ENCODE peak calls at places on chromosomes 11 and 22, in eight cellular contexts. B is stimulated activated CD4-positive, alpha-beta T cell treated with anti-CD3 and anti-CD28 coated beads, Interleukin-2, amount 100 ng/mL, for 24 hours; E is NCI-H2171; U is endothelial cell; I is left cardiac atrium; N is activated CD4-positive, alpha-beta T cell treated with anti-CD3 and anti-CD28 coated beads, Interleukin-2, amount 50 U/mL, for 48 hours; F is A549; X is DMS153. P is an unnamed sample.

GRCh38 chr11:14644396-14645246 is 1.0 kb downstream of the PDE3B start:
- DNase-seq in X (no peak), E (no peak), N (peak), B (peak), F (peak), U (peak), I (peak), P (peak)

GRCh38 chr11:2390871-2391662 is 9.5 kb upstream of the TSSC4 start:
- DNase-seq in U (no peak), X (no peak), E (peak), B (no peak), N (no peak), F (peak), I (no peak), P (no peak)

GRCh38 chr11:10669258-10670033 is 24.1 kb downstream of the IRAG1 start:
- DNase-seq in X (peak), N (no peak), I (no peak), U (no peak), B (no peak), F (peak), E (no peak), P (peak)

GRCh38 chr11:13955971-13956421 is 6.5 kb upstream of the SPON1 start:
- DNase-seq in E (no peak), U (peak), B (peak), I (peak), N (peak), F (peak), X (no peak), P (peak)

GRCh38 chr11:59261150-59261549 is 48.4 kb upstream of the MPEG1 start:
- DNase-seq in X (peak), N (no peak), F (no peak), E (no peak), B (no peak), U (no peak), I (no peak), P (no peak)

GRCh38 chr11:3220521-3221407 is 2.2 kb upstream of the MRGPRG start:
- DNase-seq in I (peak), X (no peak), F (no peak), B (no peak), E (no peak), U (no peak), N (no peak), P (no peak)

GRCh38 chr11:71222318-71223080 is 29.9 kb downstream of the SHANK2 start:
- DNase-seq in N (no peak), E (no peak), B (no peak), I (no peak), X (no peak), F (no peak), U (no peak), P (no peak)

GRCh38 chr11:118928870-118929495 is 3.3 kb upstream of the BCL9L start:
- DNase-seq in N (peak), U (peak), I (no peak), E (no peak), X (peak), F (peak), B (peak), P (peak)

GRCh38 chr22:38267086-38267485 is 5.7 kb downstream of the TMEM184B start:
- DNase-seq in E (no peak), F (no peak), I (peak), B (peak), X (no peak), N (peak), U (no peak), P (no peak)